ENCODE peak calls at places on chromosome 9, in nine cellular contexts. One of them, this sample, is unnamed.

GRCh38 chr9:137456061-137456863 is 2.9 kb downstream of the NSMF start:
- DNase-seq in DMS153: no peak
- DNase-seq in iPS-NIHi11: no peak
- DNase-seq in mucosa of descending colon: peak
- DNase-seq in heart left ventricle: peak
- DNase-seq in RPMI7951: no peak
- DNase-seq in amniotic stem cell: no peak
- DNase-seq in stimulated activated CD4-positive, alpha-beta T cell treated with anti-CD3 and anti-CD28 coated beads, Interleukin-4, amount 100 ng/mL, for 4 hours: no peak
- DNase-seq in anterior cingulate cortex: no peak
- DNase-seq in this sample: no peak

GRCh38 chr9:114017741-114018715 is 60.1 kb downstream of the AMBP start:
- DNase-seq in anterior cingulate cortex: no peak
- DNase-seq in stimulated activated CD4-positive, alpha-beta T cell treated with anti-CD3 and anti-CD28 coated beads, Interleukin-4, amount 100 ng/mL, for 4 hours: no peak
- DNase-seq in iPS-NIHi11: no peak
- DNase-seq in heart left ventricle: no peak
- DNase-seq in RPMI7951: no peak
- DNase-seq in DMS153: no peak
- DNase-seq in mucosa of descending colon: no peak
- DNase-seq in amniotic stem cell: no peak
- DNase-seq in this sample: no peak

GRCh38 chr9:101432171-101432570 is 3.4 kb downstream of the ALDOB start:
- DNase-seq in RPMI7951: no peak
- DNase-seq in stimulated activated CD4-positive, alpha-beta T cell treated with anti-CD3 and anti-CD28 coated beads, Interleukin-4, amount 100 ng/mL, for 4 hours: no peak
- DNase-seq in amniotic stem cell: no peak
- DNase-seq in DMS153: no peak
- DNase-seq in anterior cingulate cortex: no peak
- DNase-seq in iPS-NIHi11: no peak
- DNase-seq in heart left ventricle: no peak
- DNase-seq in mucosa of descending colon: no peak
- DNase-seq in this sample: no peak

GRCh38 chr9:134040831-134041648 is 15.8 kb downstream of the BRD3OS start:
- DNase-seq in iPS-NIHi11: peak
- DNase-seq in stimulated activated CD4-positive, alpha-beta T cell treated with anti-CD3 and anti-CD28 coated beads, Interleukin-4, amount 100 ng/mL, for 4 hours: no peak
- DNase-seq in amniotic stem cell: no peak
- DNase-seq in anterior cingulate cortex: no peak
- DNase-seq in heart left ventricle: no peak
- DNase-seq in RPMI7951: no peak
- DNase-seq in DMS153: no peak
- DNase-seq in mucosa of descending colon: peak
- DNase-seq in this sample: no peak

GRCh38 chr9:74555015-74555414 is 57.9 kb downstream of the RORB start:
- DNase-seq in anterior cingulate cortex: no peak
- DNase-seq in stimulated activated CD4-positive, alpha-beta T cell treated with anti-CD3 and anti-CD28 coated beads, Interleukin-4, amount 100 ng/mL, for 4 hours: no peak
- DNase-seq in iPS-NIHi11: no peak
- DNase-seq in mucosa of descending colon: no peak
- DNase-seq in amniotic stem cell: no peak
- DNase-seq in RPMI7951: no peak
- DNase-seq in DMS153: no peak
- DNase-seq in heart left ventricle: no peak
- DNase-seq in this sample: no peak

GRCh38 chr9:122464633-122465567 is 12.8 kb downstream of the OR1J1 start:
- DNase-seq in mucosa of descending colon: no peak
- DNase-seq in anterior cingulate cortex: peak
- DNase-seq in RPMI7951: peak
- DNase-seq in stimulated activated CD4-positive, alpha-beta T cell treated with anti-CD3 and anti-CD28 coated beads, Interleukin-4, amount 100 ng/mL, for 4 hours: peak
- DNase-seq in heart left ventricle: no peak
- DNase-seq in amniotic stem cell: peak
- DNase-seq in iPS-NIHi11: peak
- DNase-seq in DMS153: peak
- DNase-seq in this sample: peak

GRCh38 chr9:87554976-87555375 is 57.3 kb downstream of the DAPK1 start:
- DNase-seq in stimulated activated CD4-positive, alpha-beta T cell treated with anti-CD3 and anti-CD28 coated beads, Interleukin-4, amount 100 ng/mL, for 4 hours: no peak
- DNase-seq in heart left ventricle: no peak
- DNase-seq in DMS153: no peak
- DNase-seq in anterior cingulate cortex: no peak
- DNase-seq in RPMI7951: no peak
- DNase-seq in mucosa of descending colon: no peak
- DNase-seq in iPS-NIHi11: no peak
- DNase-seq in amniotic stem cell: no peak
- DNase-seq in this sample: peak

GRCh38 chr9:88179080-88179521 is 40.8 kb upstream of the SPATA31C2 start:
- DNase-seq in RPMI7951: no peak
- DNase-seq in anterior cingulate cortex: no peak
- DNase-seq in stimulated activated CD4-positive, alpha-beta T cell treated with anti-CD3 and anti-CD28 coated beads, Interleukin-4, amount 100 ng/mL, for 4 hours: no peak
- DNase-seq in iPS-NIHi11: no peak
- DNase-seq in heart left ventricle: no peak
- DNase-seq in amniotic stem cell: no peak
- DNase-seq in mucosa of descending colon: peak
- DNase-seq in DMS153: no peak
- DNase-seq in this sample: no peak

GRCh38 chr9:21102311-21102710 is 24.6 kb upstream of the IFNB1 start:
- DNase-seq in RPMI7951: no peak
- DNase-seq in iPS-NIHi11: no peak
- DNase-seq in anterior cingulate cortex: no peak
- DNase-seq in mucosa of descending colon: no peak
- DNase-seq in heart left ventricle: no peak
- DNase-seq in stimulated activated CD4-positive, alpha-beta T cell treated with anti-CD3 and anti-CD28 coated beads, Interleukin-4, amount 100 ng/mL, for 4 hours: no peak
- DNase-seq in amniotic stem cell: no peak
- DNase-seq in DMS153: no peak
- DNase-seq in this sample: no peak

GRCh38 chr9:110189001-110189400 is 19.0 kb downstream of the C9orf152 start:
- DNase-seq in amniotic stem cell: no peak
- DNase-seq in heart left ventricle: no peak
- DNase-seq in DMS153: peak
- DNase-seq in iPS-NIHi11: no peak
- DNase-seq in RPMI7951: no peak
- DNase-seq in mucosa of descending colon: peak
- DNase-seq in anterior cingulate cortex: peak
- DNase-seq in stimulated activated CD4-positive, alpha-beta T cell treated with anti-CD3 and anti-CD28 coated beads, Interleukin-4, amount 100 ng/mL, for 4 hours: no peak
- DNase-seq in this sample: peak

GRCh38 chr9:104982543-104982942 is 54.6 kb upstream of the ABCA1 start:
- DNase-seq in iPS-NIHi11: no peak
- DNase-seq in mucosa of descending colon: no peak
- DNase-seq in amniotic stem cell: no peak
- DNase-seq in heart left ventricle: no peak
- DNase-seq in anterior cingulate cortex: no peak
- DNase-seq in stimulated activated CD4-positive, alpha-beta T cell treated with anti-CD3 and anti-CD28 coated beads, Interleukin-4, amount 100 ng/mL, for 4 hours: no peak
- DNase-seq in RPMI7951: no peak
- DNase-seq in DMS153: no peak
- DNase-seq in this sample: no peak

GRCh38 chr9:2700398-2700797 is 16.9 kb upstream of the KCNV2 start:
- DNase-seq in stimulated activated CD4-positive, alpha-beta T cell treated with anti-CD3 and anti-CD28 coated beads, Interleukin-4, amount 100 ng/mL, for 4 hours: no peak
- DNase-seq in iPS-NIHi11: no peak
- DNase-seq in heart left ventricle: no peak
- DNase-seq in anterior cingulate cortex: no peak
- DNase-seq in amniotic stem cell: no peak
- DNase-seq in mucosa of descending colon: no peak
- DNase-seq in RPMI7951: no peak
- DNase-seq in DMS153: no peak
- DNase-seq in this sample: no peak

GRCh38 chr9:130212543-130213297 is 40.5 kb downstream of the NCS1 start:
- DNase-seq in heart left ventricle: peak
- DNase-seq in amniotic stem cell: no peak
- DNase-seq in mucosa of descending colon: no peak
- DNase-seq in DMS153: no peak
- DNase-seq in iPS-NIHi11: no peak
- DNase-seq in anterior cingulate cortex: peak
- DNase-seq in stimulated activated CD4-positive, alpha-beta T cell treated with anti-CD3 and anti-CD28 coated beads, Interleukin-4, amount 100 ng/mL, for 4 hours: no peak
- DNase-seq in RPMI7951: no peak
- DNase-seq in this sample: no peak

GRCh38 chr9:91813261-91813795 is 136.7 kb downstream of the ROR2 start:
- DNase-seq in amniotic stem cell: no peak
- DNase-seq in heart left ventricle: no peak
- DNase-seq in iPS-NIHi11: no peak
- DNase-seq in anterior cingulate cortex: no peak
- DNase-seq in DMS153: no peak
- DNase-seq in mucosa of descending colon: no peak
- DNase-seq in RPMI7951: no peak
- DNase-seq in stimulated activated CD4-positive, alpha-beta T cell treated with anti-CD3 and anti-CD28 coated beads, Interleukin-4, amount 100 ng/mL, for 4 hours: no peak
- DNase-seq in this sample: no peak